ENCODE peak calls at places on chromosome 20, in ten cellular contexts. A, I, F, V, D, P, R, L, T and Y are unnamed samples.

GRCh38 chr20:50953196-50953595 is 5.1 kb downstream of the DPM1 start:
- DNase-seq in T (no peak), D (no peak), F (no peak), R (no peak), L (no peak), V (no peak), P (no peak), A (no peak), I (no peak), Y (no peak)

GRCh38 chr20:45153147-45153546 is 21.6 kb upstream of the PI3 start:
- DNase-seq in I (no peak), L (no peak), R (no peak), A (no peak), P (no peak), F (no peak), D (no peak), V (no peak), T (no peak), Y (no peak)

GRCh38 chr20:39263076-39263475 is 300.9 kb downstream of the DHX35 start:
- DNase-seq in I (no peak), V (no peak), T (no peak), A (no peak), P (no peak), R (no peak), L (no peak), D (no peak), F (no peak), Y (no peak)

GRCh38 chr20:14523090-14523489 is 185.7 kb upstream of the FLRT3 start:
- DNase-seq in I (no peak), F (no peak), R (no peak), D (no peak), V (no peak), P (no peak), L (peak; percentile 92), T (no peak), A (no peak), Y (no peak)

GRCh38 chr20:61896058-61896961 is 169.4 kb downstream of the TAF4 start:
- DNase-seq in D (no peak), I (no peak), R (peak; percentile 74), P (no peak), V (peak; percentile 12), T (no peak), F (peak; percentile 40), A (no peak), L (peak; percentile 20), Y (peak; percentile 39)

GRCh38 chr20:3276400-3277015 is 37.5 kb upstream of the SLC4A11 start:
- DNase-seq in L (no peak), P (no peak), R (peak; percentile 56), T (no peak), V (peak; percentile 35), I (no peak), D (no peak), F (no peak), A (no peak), Y (no peak)

GRCh38 chr20:38892091-38892981 is 33.9 kb upstream of the FAM83D start:
- DNase-seq in A (no peak), I (no peak), L (no peak), F (no peak), P (no peak), V (no peak), R (no peak), T (no peak), D (no peak), Y (no peak)

GRCh38 chr20:56429496-56429895 is 17.4 kb downstream of the CASS4 start:
- DNase-seq in R (no peak), P (no peak), F (no peak), I (peak; percentile 12), D (no peak), V (no peak), L (peak; percentile 36), T (no peak), A (no peak), Y (no peak)

GRCh38 chr20:17799575-17799974 is 99.8 kb downstream of the BANF2 start:
- DNase-seq in P (no peak), L (no peak), A (no peak), T (no peak), V (no peak), F (no peak), D (no peak), I (no peak), R (no peak), Y (no peak)

GRCh38 chr20:17806739-17807441 is 107.1 kb downstream of the BANF2 start:
- DNase-seq in L (no peak), I (peak; percentile 85), A (no peak), F (peak; percentile 96), R (peak; percentile 74), D (no peak), V (no peak), T (no peak), P (peak; percentile 91), Y (peak; percentile 88)

GRCh38 chr20:17807670-17808069 is 107.9 kb downstream of the BANF2 start:
- DNase-seq in I (no peak), L (no peak), V (no peak), D (no peak), R (no peak), T (no peak), A (no peak), P (no peak), F (peak; percentile 43), Y (no peak)

GRCh38 chr20:17806107-17806506 is 106.3 kb downstream of the BANF2 start:
- DNase-seq in F (no peak), L (no peak), R (no peak), A (no peak), I (no peak), P (no peak), D (no peak), V (no peak), T (no peak), Y (no peak)

GRCh38 chr20:17803765-17804164 is 104.0 kb downstream of the BANF2 start:
- DNase-seq in T (no peak), V (no peak), P (peak; percentile 72), A (no peak), L (no peak), F (no peak), R (no peak), I (no peak), D (no peak), Y (no peak)
- H3K27ac ChIP-seq in T (no peak overlapping the region), V (no peak overlapping the region), P (no peak overlapping the region), A (no peak overlapping the region), L (no peak overlapping the region), F (no peak overlapping the region), R (no peak overlapping the region), I (no peak overlapping the region), D (peak overlapping the region; percentile 16), Y (no peak overlapping the region)

DNA sequence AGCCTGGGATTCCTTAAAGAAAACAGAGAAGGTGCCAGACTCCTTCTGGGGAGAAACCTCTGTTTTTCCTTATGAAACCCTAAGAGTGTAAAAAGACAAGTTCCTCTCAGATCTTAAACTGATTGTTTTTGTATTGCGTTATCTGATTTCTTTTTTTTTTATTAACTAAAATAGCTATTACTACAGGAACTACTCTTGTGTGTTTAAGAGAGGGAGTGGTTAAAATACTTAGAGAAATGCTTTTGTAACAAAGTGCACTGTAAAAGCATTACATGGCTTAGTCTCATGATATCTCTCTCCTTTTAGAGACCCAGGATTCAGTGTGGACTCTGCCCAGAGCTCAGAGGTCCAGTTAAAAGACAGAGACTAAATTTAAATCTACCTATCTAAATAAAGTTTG is 15.9 kb downstream of the PTGIS start:
- DNase-seq in V (no peak), T (peak; percentile 5), A (no peak), I (no peak), L (no peak), R (no peak), F (no peak), P (peak; percentile 21), D (no peak), Y (no peak)
- H3K27ac ChIP-seq in V (no peak overlapping the region), T (peak overlapping the region; percentile 61), A (no peak overlapping the region), I (peak overlapping the region; percentile 71), L (no peak overlapping the region), R (no peak overlapping the region), F (no peak overlapping the region), P (peak overlapping the region; percentile 91), D (no peak overlapping the region), Y (no peak overlapping the region)

GRCh38 chr20:54123587-54124180 is 50.1 kb downstream of the CYP24A1 start:
- DNase-seq in A (peak; percentile 57), D (peak; percentile 81), R (peak; percentile 91), L (peak; percentile 100), I (no peak), F (peak; percentile 56), P (no peak), V (peak; percentile 100), T (peak; percentile 97), Y (no peak)

GRCh38 chr20:54119744-54120143 is 49.4 kb upstream of the BCAS1 start:
- DNase-seq in T (no peak), F (no peak), R (no peak), I (no peak), V (no peak), P (no peak), D (no peak), A (no peak), L (no peak), Y (no peak)

GRCh38 chr20:54122681-54123586 is 50.9 kb downstream of the CYP24A1 start:
- DNase-seq in I (no peak), T (no peak), L (no peak), F (no peak), V (no peak), D (no peak), P (no peak), R (no peak), A (no peak), Y (no peak)

GRCh38 chr20:54118220-54119001 is 48.0 kb upstream of the BCAS1 start:
- DNase-seq in A (no peak), T (no peak), L (no peak), V (no peak), P (no peak), I (no peak), F (no peak), R (no peak), D (no peak), Y (no peak)

DNA sequence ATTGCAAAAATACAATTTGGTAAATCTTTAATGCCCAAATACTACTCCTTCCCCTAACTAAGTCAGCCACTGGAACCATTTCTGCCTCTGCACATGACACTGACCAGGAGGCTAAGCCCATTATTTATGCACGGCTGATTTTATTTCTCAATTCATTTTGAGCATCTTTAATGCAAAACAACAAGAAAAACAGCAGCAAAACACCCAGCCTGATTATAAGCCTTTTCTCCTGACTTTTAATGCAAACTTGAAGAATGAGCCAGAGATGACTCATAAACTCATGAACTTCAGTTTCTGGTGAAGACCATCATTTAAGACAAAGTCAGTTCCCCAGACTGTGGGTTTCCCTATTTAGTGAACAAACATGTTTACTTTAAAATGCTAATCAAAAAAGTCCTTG is 51.6 kb downstream of the CYP24A1 start:
- DNase-seq in F (no peak), A (no peak), T (no peak), R (no peak), P (no peak), I (no peak), L (peak; percentile 76), V (no peak), D (no peak), Y (no peak)
- H3K27ac ChIP-seq in F (no peak overlapping the region), A (no peak overlapping the region), T (peak overlapping the region; percentile 85), R (no peak overlapping the region), P (no peak overlapping the region), I (no peak overlapping the region), L (peak overlapping the region; percentile 99), V (peak overlapping the region; percentile 96), D (no peak overlapping the region), Y (no peak overlapping the region)

DNA sequence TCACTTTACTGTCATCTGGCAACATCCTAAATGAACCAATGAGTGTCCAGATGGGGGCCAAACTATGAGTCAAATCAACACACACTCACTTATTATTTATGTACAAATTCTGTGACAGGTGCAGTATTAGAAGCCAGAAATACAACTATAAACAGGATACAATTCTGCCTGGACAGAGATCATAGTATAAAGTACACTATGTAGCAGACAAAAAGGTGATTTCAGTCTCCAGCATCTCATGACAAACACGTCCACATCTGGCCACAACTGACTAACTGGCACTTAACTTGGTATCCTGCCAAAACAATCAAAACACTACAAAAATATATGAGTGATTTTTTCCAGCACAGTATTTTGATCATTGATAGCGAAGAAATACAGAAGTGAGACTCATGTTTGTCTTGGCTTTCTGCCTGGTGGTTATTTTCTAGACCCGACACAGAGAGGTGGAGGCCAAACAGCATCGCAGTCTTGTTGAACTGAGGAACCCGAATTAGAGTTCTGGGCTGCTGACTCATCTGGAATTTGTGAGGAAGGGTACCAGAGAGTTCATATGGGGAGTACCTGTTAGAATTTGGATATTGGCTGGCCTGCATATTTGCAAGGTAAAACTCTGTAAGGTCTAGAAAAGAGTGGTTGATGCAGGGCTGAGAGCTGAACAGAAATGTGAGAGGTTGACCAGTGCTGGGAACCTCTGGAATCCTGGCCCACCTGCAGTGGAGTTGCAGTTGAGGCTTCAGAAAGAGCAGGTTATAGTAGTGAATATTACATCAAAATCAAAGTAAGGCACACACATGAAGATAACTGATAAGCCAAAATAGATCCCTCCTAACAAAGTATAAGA is 475.2 kb downstream of the PTPRT start:
- DNase-seq in I (no peak), A (no peak), F (peak; percentile 21), D (no peak), P (no peak), R (no peak), L (no peak), T (no peak), V (no peak), Y (no peak)
- H3K27ac ChIP-seq in I (no peak overlapping the region), A (no peak overlapping the region), F (no peak overlapping the region), D (no peak overlapping the region), P (peak overlapping the region; percentile 18), R (no peak overlapping the region), L (no peak overlapping the region), T (no peak overlapping the region), V (no peak overlapping the region), Y (no peak overlapping the region)